ENCODE peak calls at places on chromosomes 12 and 14, in seven cellular contexts. One of them, this sample, is unnamed.

GRCh38 chr14:69049675-69050074 is 70.6 kb upstream of the ACTN1 start:
- DNase-seq in H1: no peak
- DNase-seq in mammary epithelial cell: no peak
- DNase-seq in IMR-90: peak
- DNase-seq in brain microvascular endothelial cell: peak
- DNase-seq in tibial nerve: no peak
- DNase-seq in BE2C: no peak
- DNase-seq in this sample: no peak

GRCh38 chr14:59698793-59699192 is 122.2 kb upstream of the CCDC175 start:
- DNase-seq in H1: no peak
- DNase-seq in mammary epithelial cell: peak
- DNase-seq in IMR-90: no peak
- DNase-seq in brain microvascular endothelial cell: peak
- DNase-seq in tibial nerve: no peak
- DNase-seq in BE2C: no peak
- DNase-seq in this sample: no peak

GRCh38 chr12:27009926-27010325 is 4.3 kb downstream of the TM7SF3 start:
- DNase-seq in H1: no peak
- DNase-seq in mammary epithelial cell: peak
- DNase-seq in IMR-90: no peak
- DNase-seq in brain microvascular endothelial cell: no peak
- DNase-seq in tibial nerve: no peak
- DNase-seq in BE2C: no peak
- DNase-seq in this sample: peak

GRCh38 chr14:73651005-73651404 is 6.2 kb downstream of the DNAL1 start:
- DNase-seq in H1: no peak
- DNase-seq in mammary epithelial cell: no peak
- DNase-seq in IMR-90: no peak
- DNase-seq in brain microvascular endothelial cell: no peak
- DNase-seq in tibial nerve: no peak
- DNase-seq in BE2C: no peak
- DNase-seq in this sample: no peak

GRCh38 chr14:99744199-99744872 is 48.9 kb upstream of the EML1 start:
- DNase-seq in H1: no peak
- DNase-seq in mammary epithelial cell: peak
- DNase-seq in IMR-90: peak
- DNase-seq in brain microvascular endothelial cell: no peak
- DNase-seq in tibial nerve: no peak
- DNase-seq in BE2C: no peak
- DNase-seq in this sample: no peak

GRCh38 chr12:122080149-122081107 is 1.9 kb downstream of the MLXIP start:
- DNase-seq in H1: no peak
- DNase-seq in mammary epithelial cell: peak
- DNase-seq in IMR-90: peak
- DNase-seq in brain microvascular endothelial cell: peak
- DNase-seq in tibial nerve: peak
- DNase-seq in BE2C: peak
- DNase-seq in this sample: no peak

GRCh38 chr12:93895096-93895460 is 217.9 kb downstream of the CRADD start:
- DNase-seq in H1: no peak
- DNase-seq in mammary epithelial cell: no peak
- DNase-seq in IMR-90: peak
- DNase-seq in brain microvascular endothelial cell: no peak
- DNase-seq in tibial nerve: no peak
- DNase-seq in BE2C: no peak
- DNase-seq in this sample: no peak

GRCh38 chr14:80850197-80850814 is 91.2 kb downstream of the CEP128 start:
- DNase-seq in H1: no peak
- DNase-seq in mammary epithelial cell: no peak
- DNase-seq in IMR-90: peak
- DNase-seq in brain microvascular endothelial cell: no peak
- DNase-seq in tibial nerve: no peak
- DNase-seq in BE2C: no peak
- DNase-seq in this sample: peak

GRCh38 chr14:90281261-90281660 is 24.9 kb downstream of the PSMC1 start:
- DNase-seq in H1: no peak
- DNase-seq in mammary epithelial cell: peak
- DNase-seq in IMR-90: peak
- DNase-seq in brain microvascular endothelial cell: peak
- DNase-seq in tibial nerve: no peak
- DNase-seq in BE2C: no peak
- DNase-seq in this sample: no peak

GRCh38 chr14:34219661-34220060 is 242.4 kb downstream of the SPTSSA start:
- DNase-seq in H1: no peak
- DNase-seq in mammary epithelial cell: peak
- DNase-seq in IMR-90: no peak
- DNase-seq in brain microvascular endothelial cell: no peak
- DNase-seq in tibial nerve: no peak
- DNase-seq in BE2C: no peak
- DNase-seq in this sample: no peak

GRCh38 chr12:46585854-46586621 is 213.5 kb upstream of the SLC38A2 start:
- DNase-seq in H1: peak
- DNase-seq in mammary epithelial cell: peak
- DNase-seq in IMR-90: peak
- DNase-seq in brain microvascular endothelial cell: peak
- DNase-seq in tibial nerve: no peak
- DNase-seq in BE2C: peak
- DNase-seq in this sample: peak

GRCh38 chr12:46847001-46847400 is 21.2 kb upstream of the SLC38A4 start:
- DNase-seq in H1: no peak
- DNase-seq in mammary epithelial cell: no peak
- DNase-seq in IMR-90: no peak
- DNase-seq in brain microvascular endothelial cell: no peak
- DNase-seq in tibial nerve: no peak
- DNase-seq in BE2C: no peak
- DNase-seq in this sample: no peak

GRCh38 chr14:106390947-106391346 is 864.6 kb downstream of the TMEM121 start:
- DNase-seq in H1: no peak
- DNase-seq in mammary epithelial cell: no peak
- DNase-seq in IMR-90: no peak
- DNase-seq in brain microvascular endothelial cell: no peak
- DNase-seq in tibial nerve: no peak
- DNase-seq in BE2C: no peak
- DNase-seq in this sample: no peak

GRCh38 chr12:96371138-96371786 is 29.0 kb downstream of the CDK17 start:
- DNase-seq in H1: no peak
- DNase-seq in mammary epithelial cell: no peak
- DNase-seq in IMR-90: no peak
- DNase-seq in brain microvascular endothelial cell: no peak
- DNase-seq in tibial nerve: no peak
- DNase-seq in BE2C: no peak
- DNase-seq in this sample: no peak

GRCh38 chr12:10669533-10669932 is 4.3 kb downstream of the STYK1 start:
- DNase-seq in H1: no peak
- DNase-seq in mammary epithelial cell: no peak
- DNase-seq in IMR-90: no peak
- DNase-seq in brain microvascular endothelial cell: no peak
- DNase-seq in tibial nerve: no peak
- DNase-seq in BE2C: no peak
- DNase-seq in this sample: no peak

GRCh38 chr14:101349108-101349507 is 212.2 kb upstream of the DIO3 start:
- DNase-seq in H1: no peak
- DNase-seq in mammary epithelial cell: no peak
- DNase-seq in IMR-90: no peak
- DNase-seq in brain microvascular endothelial cell: no peak
- DNase-seq in tibial nerve: no peak
- DNase-seq in BE2C: no peak
- DNase-seq in this sample: no peak

GRCh38 chr14:91867316-91867988 is at the start of gene TC2N:
- DNase-seq in H1: no peak
- DNase-seq in mammary epithelial cell: no peak
- DNase-seq in IMR-90: no peak
- DNase-seq in brain microvascular endothelial cell: no peak
- DNase-seq in tibial nerve: no peak
- DNase-seq in BE2C: no peak
- DNase-seq in this sample: peak

GRCh38 chr12:66500094-66500493 is 178.8 kb downstream of the GRIP1 start:
- DNase-seq in H1: no peak
- DNase-seq in mammary epithelial cell: peak
- DNase-seq in IMR-90: no peak
- DNase-seq in brain microvascular endothelial cell: no peak
- DNase-seq in tibial nerve: no peak
- DNase-seq in BE2C: no peak
- DNase-seq in this sample: no peak

GRCh38 chr14:91996951-91997371 is 42.9 kb downstream of the TRIP11 start:
- DNase-seq in H1: no peak
- DNase-seq in mammary epithelial cell: peak
- DNase-seq in IMR-90: peak
- DNase-seq in brain microvascular endothelial cell: peak
- DNase-seq in tibial nerve: no peak
- DNase-seq in BE2C: no peak
- DNase-seq in this sample: peak

GRCh38 chr12:124771462-124772361 is 92.0 kb downstream of the SCARB1 start:
- DNase-seq in H1: no peak
- DNase-seq in mammary epithelial cell: peak
- DNase-seq in IMR-90: peak
- DNase-seq in brain microvascular endothelial cell: peak
- DNase-seq in tibial nerve: peak
- DNase-seq in BE2C: peak
- DNase-seq in this sample: peak

GRCh38 chr12:79549531-79550271 is 141.1 kb downstream of the PAWR start:
- DNase-seq in H1: no peak
- DNase-seq in mammary epithelial cell: no peak
- DNase-seq in IMR-90: peak
- DNase-seq in brain microvascular endothelial cell: peak
- DNase-seq in tibial nerve: no peak
- DNase-seq in BE2C: no peak
- DNase-seq in this sample: no peak

GRCh38 chr12:27014859-27015729 is 910 bp upstream of the TM7SF3 start:
- DNase-seq in H1: no peak
- DNase-seq in mammary epithelial cell: no peak
- DNase-seq in IMR-90: no peak
- DNase-seq in brain microvascular endothelial cell: no peak
- DNase-seq in tibial nerve: no peak
- DNase-seq in BE2C: no peak
- DNase-seq in this sample: peak

GRCh38 chr12:65926119-65927004 is 102.1 kb downstream of the HMGA2 start:
- DNase-seq in H1: no peak
- DNase-seq in mammary epithelial cell: no peak
- DNase-seq in IMR-90: no peak
- DNase-seq in brain microvascular endothelial cell: no peak
- DNase-seq in tibial nerve: no peak
- DNase-seq in BE2C: no peak
- DNase-seq in this sample: no peak

GRCh38 chr14:71803539-71804260 is 128.5 kb upstream of the RGS6 start:
- DNase-seq in H1: no peak
- DNase-seq in mammary epithelial cell: peak
- DNase-seq in IMR-90: peak
- DNase-seq in brain microvascular endothelial cell: peak
- DNase-seq in tibial nerve: no peak
- DNase-seq in BE2C: no peak
- DNase-seq in this sample: no peak

GRCh38 chr14:51539571-51540037 is 112.1 kb upstream of the FRMD6 start:
- DNase-seq in H1: peak
- DNase-seq in mammary epithelial cell: peak
- DNase-seq in IMR-90: peak
- DNase-seq in brain microvascular endothelial cell: peak
- DNase-seq in tibial nerve: no peak
- DNase-seq in BE2C: no peak
- DNase-seq in this sample: peak

GRCh38 chr14:95483843-95484165 is 32.6 kb downstream of the SYNE3 start:
- DNase-seq in H1: no peak
- DNase-seq in mammary epithelial cell: no peak
- DNase-seq in IMR-90: no peak
- DNase-seq in brain microvascular endothelial cell: no peak
- DNase-seq in tibial nerve: no peak
- DNase-seq in BE2C: no peak
- DNase-seq in this sample: no peak

GRCh38 chr12:100718212-100718611 is 76.4 kb upstream of the ANO4 start:
- DNase-seq in H1: no peak
- DNase-seq in mammary epithelial cell: no peak
- DNase-seq in IMR-90: no peak
- DNase-seq in brain microvascular endothelial cell: no peak
- DNase-seq in tibial nerve: no peak
- DNase-seq in BE2C: no peak
- DNase-seq in this sample: no peak

GRCh38 chr14:64715146-64715627 is 11.0 kb downstream of the PLEKHG3 start:
- DNase-seq in H1: no peak
- DNase-seq in mammary epithelial cell: no peak
- DNase-seq in IMR-90: no peak
- DNase-seq in brain microvascular endothelial cell: no peak
- DNase-seq in tibial nerve: no peak
- DNase-seq in BE2C: peak
- DNase-seq in this sample: no peak
- H3K4me3 ChIP-seq in H1: no peak
- H3K4me3 ChIP-seq in mammary epithelial cell: no peak
- H3K4me3 ChIP-seq in IMR-90: no peak
- H3K4me3 ChIP-seq in brain microvascular endothelial cell: no peak
- H3K4me3 ChIP-seq in tibial nerve: peak
- H3K4me3 ChIP-seq in BE2C: no peak
- H3K4me3 ChIP-seq in this sample: no peak

GRCh38 chr12:1496162-1496925 is 98.0 kb downstream of the FBXL14 start:
- DNase-seq in H1: no peak
- DNase-seq in mammary epithelial cell: no peak
- DNase-seq in IMR-90: peak
- DNase-seq in brain microvascular endothelial cell: no peak
- DNase-seq in tibial nerve: no peak
- DNase-seq in BE2C: no peak
- DNase-seq in this sample: no peak
- H3K4me3 ChIP-seq in H1: no peak
- H3K4me3 ChIP-seq in mammary epithelial cell: peak
- H3K4me3 ChIP-seq in IMR-90: no peak
- H3K4me3 ChIP-seq in brain microvascular endothelial cell: no peak
- H3K4me3 ChIP-seq in tibial nerve: no peak
- H3K4me3 ChIP-seq in BE2C: no peak
- H3K4me3 ChIP-seq in this sample: no peak

GRCh38 chr12:107783406-107784376 is 9.2 kb downstream of the ASCL4 start:
- DNase-seq in H1: no peak
- DNase-seq in mammary epithelial cell: no peak
- DNase-seq in IMR-90: no peak
- DNase-seq in brain microvascular endothelial cell: no peak
- DNase-seq in tibial nerve: no peak
- DNase-seq in BE2C: no peak
- DNase-seq in this sample: peak
- H3K4me3 ChIP-seq in H1: no peak
- H3K4me3 ChIP-seq in mammary epithelial cell: no peak
- H3K4me3 ChIP-seq in IMR-90: no peak
- H3K4me3 ChIP-seq in brain microvascular endothelial cell: no peak
- H3K4me3 ChIP-seq in tibial nerve: no peak
- H3K4me3 ChIP-seq in BE2C: no peak
- H3K4me3 ChIP-seq in this sample: no peak

DNA sequence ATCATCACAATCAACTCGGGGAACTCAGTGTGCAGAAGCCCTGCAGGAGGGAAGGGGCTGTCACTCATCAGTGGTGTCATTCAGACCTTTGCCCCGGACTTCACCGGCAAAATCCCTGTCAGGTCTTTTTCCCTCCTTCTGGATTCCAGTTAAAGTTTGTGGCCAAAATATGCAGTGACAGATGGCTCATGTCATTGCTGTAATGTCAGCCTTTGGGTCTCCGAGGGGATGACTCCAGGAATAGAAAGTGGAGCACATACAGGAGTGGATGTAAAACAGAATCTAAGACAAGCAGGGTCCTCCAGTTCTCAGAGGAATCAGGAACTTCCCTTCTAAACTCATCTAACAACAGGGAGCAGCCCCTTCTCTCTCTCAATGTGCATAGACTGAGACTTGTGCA is 130.3 kb upstream of the RASSF8 start:
- DNase-seq in H1: no peak
- DNase-seq in mammary epithelial cell: no peak
- DNase-seq in IMR-90: no peak
- DNase-seq in brain microvascular endothelial cell: no peak
- DNase-seq in tibial nerve: no peak
- DNase-seq in BE2C: no peak
- DNase-seq in this sample: no peak
- H3K4me3 ChIP-seq in H1: no peak
- H3K4me3 ChIP-seq in mammary epithelial cell: no peak
- H3K4me3 ChIP-seq in IMR-90: no peak
- H3K4me3 ChIP-seq in brain microvascular endothelial cell: no peak
- H3K4me3 ChIP-seq in tibial nerve: no peak
- H3K4me3 ChIP-seq in BE2C: no peak
- H3K4me3 ChIP-seq in this sample: no peak